ENCODE peak calls at places on chromosomes 5 and 9, in four cellular contexts. T, L, U and E are unnamed samples.

GRCh38 chr9:2610985-2611384 is 10.6 kb upstream of the VLDLR start:
- DNase-seq in T (no peak), L (no peak), U (no peak), E (no peak)

GRCh38 chr9:13140843-13141592 is 138.5 kb downstream of the MPDZ start:
- DNase-seq in T (no peak), L (no peak), U (no peak), E (no peak)

GRCh38 chr9:20357207-20357503 is 265.1 kb downstream of the MLLT3 start:
- DNase-seq in T (no peak), L (no peak), U (no peak), E (no peak)

GRCh38 chr9:2676466-2676865 is 40.8 kb upstream of the KCNV2 start:
- DNase-seq in T (no peak), L (no peak), U (no peak), E (no peak)

GRCh38 chr9:137339045-137339444 is 37.0 kb upstream of the NRARP start:
- DNase-seq in T (no peak), L (no peak), U (no peak), E (no peak)

GRCh38 chr9:108775901-108776306 is 79.9 kb downstream of the ACTL7B start:
- DNase-seq in T (no peak), L (no peak), U (no peak), E (no peak)

GRCh38 chr9:75921403-75922127 is 31.1 kb downstream of the PCSK5 start:
- DNase-seq in T (no peak), L (no peak), U (no peak), E (no peak)

GRCh38 chr5:118557103-118557805 is 431.1 kb downstream of the DTWD2 start:
- DNase-seq in T (no peak), L (no peak), U (no peak), E (no peak)

GRCh38 chr9:88814521-88815101 is 176.7 kb upstream of the S1PR3 start:
- DNase-seq in T (no peak), L (no peak), U (no peak), E (no peak)

GRCh38 chr9:133584559-133585476 is 24.4 kb downstream of the FAM163B start:
- DNase-seq in T (peak), L (no peak), U (no peak), E (no peak)

GRCh38 chr5:132473019-132473531 is 17.5 kb downstream of the IRF1 start:
- DNase-seq in T (peak), L (no peak), U (peak), E (peak)

GRCh38 chr5:76547242-76547890 is 75.8 kb downstream of the F2RL2 start:
- DNase-seq in T (peak), L (no peak), U (no peak), E (peak)

GRCh38 chr5:111589320-111589719 is 77.0 kb upstream of the STARD4 start:
- DNase-seq in T (no peak), L (no peak), U (no peak), E (no peak)

GRCh38 chr5:83714780-83715179 is 5.9 kb downstream of the HAPLN1 start:
- DNase-seq in T (no peak), L (no peak), U (no peak), E (no peak)

GRCh38 chr5:104189031-104189430 is 626.4 kb upstream of the NUDT12 start:
- DNase-seq in T (no peak), L (no peak), U (no peak), E (no peak)

GRCh38 chr9:111483419-111483861 is 743 bp downstream of the ECPAS start:
- DNase-seq in T (peak), L (no peak), U (no peak), E (peak)

GRCh38 chr5:172821340-172821985 is 12.6 kb upstream of the ERGIC1 start:
- DNase-seq in T (no peak), L (no peak), U (no peak), E (no peak)

GRCh38 chr9:6641961-6642360 is 3.6 kb downstream of the GLDC start:
- DNase-seq in T (no peak), L (no peak), U (no peak), E (no peak)

GRCh38 chr9:125418404-125418803 is 156.8 kb downstream of the GAPVD1 start:
- DNase-seq in T (no peak), L (no peak), U (no peak), E (no peak)

GRCh38 chr9:70924905-70925547 is 196.4 kb downstream of the TRPM3 start:
- DNase-seq in T (peak), L (peak), U (no peak), E (peak)

GRCh38 chr5:53790026-53790425 is 229.6 kb downstream of the NDUFS4 start:
- DNase-seq in T (no peak), L (no peak), U (no peak), E (no peak)

GRCh38 chr5:15031180-15031579 is 159.6 kb upstream of the ANKH start:
- DNase-seq in T (no peak), L (no peak), U (no peak), E (no peak)

GRCh38 chr9:88936668-88937067 is 54.6 kb upstream of the S1PR3 start:
- DNase-seq in T (no peak), L (no peak), U (no peak), E (no peak)

GRCh38 chr9:95433096-95433852 is 83.5 kb downstream of the PTCH1 start:
- DNase-seq in T (no peak), L (no peak), U (no peak), E (no peak)

GRCh38 chr9:95431286-95431685 is 85.5 kb downstream of the PTCH1 start:
- DNase-seq in T (no peak), L (no peak), U (no peak), E (no peak)

GRCh38 chr9:95436416-95436815 is 80.4 kb downstream of the PTCH1 start:
- DNase-seq in T (no peak), L (no peak), U (no peak), E (no peak)

GRCh38 chr9:95435074-95435728 is 81.6 kb downstream of the PTCH1 start:
- DNase-seq in T (peak), L (no peak), U (no peak), E (no peak)

GRCh38 chr9:95434116-95435073 is 82.4 kb downstream of the PTCH1 start:
- DNase-seq in T (peak), L (no peak), U (no peak), E (no peak)
- TF ChIP-seq CTCF in T (no peak), L (no peak), U (no peak), E (no peak)

GRCh38 chr9:110256142-110256391 is 240 bp downstream of the TXN start:
- DNase-seq in T (no peak), L (no peak), U (no peak), E (no peak)
- TF ChIP-seq CTCF in T (no peak), L (no peak), U (no peak), E (no peak)

GRCh38 chr5:32845171-32845570 is 134.1 kb downstream of the NPR3 start:
- DNase-seq in T (no peak), L (no peak), U (no peak), E (no peak)

GRCh38 chr5:32843532-32843895 is 132.4 kb downstream of the NPR3 start:
- DNase-seq in T (no peak), L (no peak), U (no peak), E (no peak)

GRCh38 chr5:32848120-32848519 is 137.0 kb downstream of the NPR3 start:
- DNase-seq in T (no peak), L (no peak), U (no peak), E (no peak)

GRCh38 chr5:32840606-32841005 is 129.5 kb downstream of the NPR3 start:
- DNase-seq in T (no peak), L (no peak), U (no peak), E (no peak)

DNA sequence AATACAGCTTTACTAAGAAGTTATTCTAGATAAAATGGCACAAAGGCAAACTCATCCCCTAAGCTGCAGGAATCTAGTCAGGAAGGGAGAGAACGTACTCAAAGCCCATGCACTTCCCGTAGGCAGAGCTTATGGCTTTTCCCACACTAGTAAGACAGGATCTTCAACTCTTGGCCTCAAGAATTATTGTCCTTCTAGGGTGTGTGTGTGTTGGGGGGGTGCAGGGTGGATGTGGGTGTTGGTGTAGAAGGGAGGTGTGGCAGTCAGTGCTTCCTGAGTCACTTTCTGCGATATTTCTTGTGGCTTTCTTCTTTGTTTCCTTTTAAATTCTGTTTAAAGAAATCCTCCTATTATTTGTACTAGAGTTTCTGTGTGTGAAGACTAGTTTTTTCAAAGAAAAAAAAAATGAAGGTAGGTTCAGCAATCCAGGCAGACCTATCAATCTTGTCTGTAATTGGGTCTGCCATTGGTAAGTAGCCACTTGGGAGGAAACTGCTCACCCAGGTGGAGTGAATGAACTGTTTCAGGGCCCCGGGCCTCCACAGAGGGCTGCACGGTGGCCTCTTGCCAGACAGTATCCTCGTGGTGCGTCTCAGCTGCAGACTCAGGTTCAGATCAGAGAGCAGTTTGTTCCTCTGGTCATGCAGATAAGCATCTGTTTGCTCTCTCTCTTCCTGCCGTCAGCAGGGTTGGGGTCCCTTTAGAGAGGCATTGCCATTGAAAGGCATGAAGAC is 131.8 kb downstream of the NPR3 start:
- DNase-seq in T (no peak), L (no peak), U (no peak), E (no peak)
- TF ChIP-seq CTCF in T (no peak), L (no peak), U (no peak), E (no peak)

DNA sequence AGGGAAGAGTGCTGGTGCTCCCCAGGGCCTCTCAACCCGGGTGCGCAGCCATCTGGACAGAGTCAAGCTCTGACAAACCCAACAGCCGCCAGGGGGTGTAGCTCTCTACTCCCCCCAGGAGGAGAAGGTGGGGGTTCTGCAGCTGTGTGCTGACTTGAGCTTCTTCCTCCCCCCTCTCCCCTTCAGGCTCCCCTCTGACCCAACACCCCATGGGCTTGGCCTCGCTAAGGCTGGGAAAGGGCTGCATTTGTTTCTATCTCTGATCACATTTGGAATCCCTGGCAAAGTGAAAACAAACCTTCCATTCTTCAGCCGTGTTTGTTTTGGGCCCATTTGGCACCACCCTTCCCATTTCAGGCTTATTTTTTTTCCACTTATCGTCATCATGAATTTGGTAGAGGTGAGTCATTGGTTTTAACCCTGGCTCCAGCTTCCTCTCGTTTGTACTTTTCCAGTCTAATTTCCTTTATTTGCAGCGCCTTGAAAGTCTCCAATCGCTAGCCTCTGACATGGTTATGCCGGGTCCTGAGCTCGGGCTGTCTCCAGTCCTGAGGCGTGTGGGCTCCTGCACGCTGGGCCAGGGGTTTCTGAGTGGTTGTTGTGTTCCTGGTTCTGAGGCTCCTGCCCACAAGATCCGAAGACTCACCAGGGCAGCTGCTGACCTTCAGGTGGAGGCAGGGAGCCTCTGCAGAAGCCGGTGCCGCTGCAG is 36.1 kb downstream of the DAP start:
- DNase-seq in T (no peak), L (no peak), U (no peak), E (no peak)
- TF ChIP-seq CTCF in T (no peak), L (no peak), U (no peak), E (no peak)

GRCh38 chr5:122704247-122705036 is 70.4 kb upstream of the SNX2 start:
- DNase-seq in T (peak), L (no peak), U (no peak), E (no peak)
- TF ChIP-seq CTCF in T (peak), L (peak), U (peak), E (peak)